ENCODE peak calls at places on chromosomes 13 and 19, in six cellular contexts. One of them, this sample, is unnamed.

GRCh38 chr13:39105110-39105509 is 66.9 kb downstream of the NHLRC3 start:
- DNase-seq in thoracic aorta: no peak
- DNase-seq in right atrium auricular region: no peak
- DNase-seq in cardiac muscle cell: peak; percentile 32
- DNase-seq in heart left ventricle: no peak
- DNase-seq in HL-60: no peak
- DNase-seq in this sample: no peak

GRCh38 chr13:57716295-57716694 is 84.8 kb downstream of the PCDH17 start:
- DNase-seq in cardiac muscle cell: no peak
- DNase-seq in heart left ventricle: no peak
- DNase-seq in right atrium auricular region: no peak
- DNase-seq in HL-60: no peak
- DNase-seq in thoracic aorta: no peak
- DNase-seq in this sample: no peak

GRCh38 chr19:53962887-53963435 is at the start of gene CACNG8:
- DNase-seq in heart left ventricle: no peak
- DNase-seq in right atrium auricular region: no peak
- DNase-seq in thoracic aorta: no peak
- DNase-seq in HL-60: no peak
- DNase-seq in cardiac muscle cell: no peak
- DNase-seq in this sample: no peak

GRCh38 chr19:29084266-29084665 is 128.7 kb downstream of the UQCRFS1 start:
- DNase-seq in HL-60: peak; percentile 61
- DNase-seq in right atrium auricular region: no peak
- DNase-seq in thoracic aorta: no peak
- DNase-seq in heart left ventricle: no peak
- DNase-seq in cardiac muscle cell: peak; percentile 7
- DNase-seq in this sample: no peak

GRCh38 chr13:72180253-72180952 is 313.4 kb upstream of the DACH1 start:
- DNase-seq in right atrium auricular region: no peak
- DNase-seq in thoracic aorta: no peak
- DNase-seq in heart left ventricle: no peak
- DNase-seq in cardiac muscle cell: no peak
- DNase-seq in HL-60: no peak
- DNase-seq in this sample: no peak

GRCh38 chr19:4909172-4909896 is at the start of gene UHRF1:
- DNase-seq in right atrium auricular region: no peak
- DNase-seq in thoracic aorta: no peak
- DNase-seq in HL-60: peak; percentile 77
- DNase-seq in heart left ventricle: no peak
- DNase-seq in cardiac muscle cell: no peak
- DNase-seq in this sample: peak; percentile 35

GRCh38 chr13:91162180-91162579 is 185.3 kb upstream of the MIR17HG start:
- DNase-seq in heart left ventricle: no peak
- DNase-seq in HL-60: no peak
- DNase-seq in cardiac muscle cell: no peak
- DNase-seq in thoracic aorta: no peak
- DNase-seq in right atrium auricular region: no peak
- DNase-seq in this sample: no peak

GRCh38 chr13:82565191-82565590 is 1317.1 kb downstream of the SLITRK1 start:
- DNase-seq in cardiac muscle cell: no peak
- DNase-seq in right atrium auricular region: no peak
- DNase-seq in heart left ventricle: no peak
- DNase-seq in thoracic aorta: no peak
- DNase-seq in HL-60: no peak
- DNase-seq in this sample: no peak

GRCh38 chr19:43466793-43467192 is 1.4 kb upstream of the LYPD3 start:
- DNase-seq in right atrium auricular region: no peak
- DNase-seq in cardiac muscle cell: no peak
- DNase-seq in thoracic aorta: no peak
- DNase-seq in HL-60: no peak
- DNase-seq in heart left ventricle: no peak
- DNase-seq in this sample: no peak

GRCh38 chr13:42039457-42039945 is 8.9 kb upstream of the DGKH start:
- DNase-seq in HL-60: no peak
- DNase-seq in thoracic aorta: no peak
- DNase-seq in cardiac muscle cell: no peak
- DNase-seq in right atrium auricular region: no peak
- DNase-seq in heart left ventricle: no peak
- DNase-seq in this sample: no peak

GRCh38 chr13:74555291-74556001 is 421.2 kb upstream of the KLF12 start:
- DNase-seq in right atrium auricular region: no peak
- DNase-seq in thoracic aorta: no peak
- DNase-seq in cardiac muscle cell: no peak
- DNase-seq in HL-60: no peak
- DNase-seq in heart left ventricle: no peak
- DNase-seq in this sample: no peak

GRCh38 chr19:10353793-10354391 is 14.5 kb upstream of the ICAM3 start:
- DNase-seq in HL-60: no peak
- DNase-seq in heart left ventricle: peak; percentile 89
- DNase-seq in cardiac muscle cell: peak; percentile 25
- DNase-seq in thoracic aorta: no peak
- DNase-seq in right atrium auricular region: peak; percentile 64
- DNase-seq in this sample: no peak

GRCh38 chr13:30881191-30881651 is 24.9 kb upstream of the MEDAG start:
- DNase-seq in right atrium auricular region: peak; percentile 78
- DNase-seq in cardiac muscle cell: no peak
- DNase-seq in HL-60: no peak
- DNase-seq in heart left ventricle: peak; percentile 61
- DNase-seq in thoracic aorta: peak; percentile 57
- DNase-seq in this sample: no peak

GRCh38 chr19:677601-678380 is 1.6 kb downstream of the FSTL3 start:
- DNase-seq in heart left ventricle: no peak
- DNase-seq in cardiac muscle cell: no peak
- DNase-seq in HL-60: no peak
- DNase-seq in thoracic aorta: no peak
- DNase-seq in right atrium auricular region: no peak
- DNase-seq in this sample: no peak

GRCh38 chr19:12794196-12794921 is 3.1 kb downstream of the JUNB start:
- DNase-seq in cardiac muscle cell: peak; percentile 60
- DNase-seq in HL-60: no peak
- DNase-seq in thoracic aorta: no peak
- DNase-seq in heart left ventricle: no peak
- DNase-seq in right atrium auricular region: no peak
- DNase-seq in this sample: no peak

GRCh38 chr13:53131361-53131760 is 102.7 kb downstream of the OLFM4 start:
- DNase-seq in HL-60: no peak
- DNase-seq in heart left ventricle: no peak
- DNase-seq in cardiac muscle cell: no peak
- DNase-seq in thoracic aorta: no peak
- DNase-seq in right atrium auricular region: no peak
- DNase-seq in this sample: no peak

GRCh38 chr13:64925284-64925683 is 2304.9 kb downstream of the PCDH9 start:
- DNase-seq in HL-60: no peak
- DNase-seq in heart left ventricle: no peak
- DNase-seq in right atrium auricular region: no peak
- DNase-seq in thoracic aorta: no peak
- DNase-seq in cardiac muscle cell: peak; percentile 37
- DNase-seq in this sample: no peak

GRCh38 chr19:44807652-44808462 is 1.0 kb upstream of the BCAM start:
- DNase-seq in cardiac muscle cell: peak; percentile 57
- DNase-seq in right atrium auricular region: no peak
- DNase-seq in heart left ventricle: no peak
- DNase-seq in thoracic aorta: no peak
- DNase-seq in HL-60: no peak
- DNase-seq in this sample: peak; percentile 82

GRCh38 chr19:5585461-5586299 is 17.9 kb upstream of the TINCR start:
- DNase-seq in cardiac muscle cell: no peak
- DNase-seq in right atrium auricular region: peak; percentile 60
- DNase-seq in heart left ventricle: peak; percentile 36
- DNase-seq in HL-60: no peak
- DNase-seq in thoracic aorta: no peak
- DNase-seq in this sample: no peak

GRCh38 chr13:45878966-45879365 is 27.4 kb upstream of the SIAH3 start:
- DNase-seq in thoracic aorta: no peak
- DNase-seq in cardiac muscle cell: no peak
- DNase-seq in heart left ventricle: no peak
- DNase-seq in right atrium auricular region: no peak
- DNase-seq in HL-60: no peak
- DNase-seq in this sample: no peak

GRCh38 chr13:101520672-101521071 is 68.2 kb downstream of the ITGBL1 start:
- DNase-seq in thoracic aorta: no peak
- DNase-seq in cardiac muscle cell: peak; percentile 50
- DNase-seq in heart left ventricle: no peak
- DNase-seq in HL-60: no peak
- DNase-seq in right atrium auricular region: no peak
- DNase-seq in this sample: no peak

DNA sequence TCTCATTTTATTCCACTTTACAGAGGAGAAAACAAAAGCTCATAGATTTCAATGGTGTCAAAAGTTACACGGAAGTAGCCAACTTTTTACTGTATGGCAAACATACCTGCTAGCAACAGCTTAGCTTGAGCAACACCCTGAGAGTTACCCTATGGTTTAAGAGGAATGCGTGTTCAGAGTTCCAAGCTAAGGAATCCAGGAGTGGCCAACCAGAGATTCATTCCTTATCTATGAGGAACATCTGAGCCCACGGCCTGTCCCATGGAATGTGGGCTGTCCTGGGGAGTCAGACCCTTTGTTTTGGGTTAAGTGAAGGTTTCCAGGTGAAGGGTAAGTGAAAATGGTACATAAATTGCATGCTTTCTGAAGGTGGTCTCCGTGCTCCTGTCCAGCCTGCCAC is 67.5 kb downstream of the STARD13 start:
- DNase-seq in HL-60: no peak
- DNase-seq in heart left ventricle: no peak
- DNase-seq in thoracic aorta: no peak
- DNase-seq in cardiac muscle cell: peak; percentile 62
- DNase-seq in right atrium auricular region: no peak
- DNase-seq in this sample: no peak
- H3K4me3 ChIP-seq in HL-60: no peak overlapping the region
- H3K4me3 ChIP-seq in heart left ventricle: no peak overlapping the region
- H3K4me3 ChIP-seq in thoracic aorta: no peak overlapping the region
- H3K4me3 ChIP-seq in cardiac muscle cell: no peak overlapping the region
- H3K4me3 ChIP-seq in right atrium auricular region: no peak overlapping the region
- H3K4me3 ChIP-seq in this sample: no peak overlapping the region

GRCh38 chr19:34404109-34404909 is at the start of gene PDCD2L:
- DNase-seq in heart left ventricle: peak; percentile 94
- DNase-seq in cardiac muscle cell: peak; percentile 88
- DNase-seq in thoracic aorta: peak; percentile 78
- DNase-seq in right atrium auricular region: peak; percentile 88
- DNase-seq in HL-60: peak; percentile 93
- DNase-seq in this sample: peak; percentile 97
- H3K27ac ChIP-seq in heart left ventricle: peak within 1 kb of the TSS; percentile 68
- H3K27ac ChIP-seq in cardiac muscle cell: peak within 1 kb of the TSS; percentile 44
- H3K27ac ChIP-seq in thoracic aorta: peak within 1 kb of the TSS; percentile 53
- H3K27ac ChIP-seq in right atrium auricular region: peak within 1 kb of the TSS; percentile 49
- H3K27ac ChIP-seq in HL-60: peak within 1 kb of the TSS; percentile 66
- H3K27ac ChIP-seq in this sample: no peak within 1 kb of the TSS

GRCh38 chr13:25377244-25377962 is 5.6 kb downstream of the ATP8A2 start:
- DNase-seq in right atrium auricular region: no peak
- DNase-seq in thoracic aorta: no peak
- DNase-seq in cardiac muscle cell: no peak
- DNase-seq in HL-60: no peak
- DNase-seq in heart left ventricle: no peak
- DNase-seq in this sample: no peak

GRCh38 chr13:25375727-25376358 is 4.1 kb downstream of the ATP8A2 start:
- DNase-seq in thoracic aorta: no peak
- DNase-seq in right atrium auricular region: no peak
- DNase-seq in heart left ventricle: no peak
- DNase-seq in HL-60: peak; percentile 58
- DNase-seq in cardiac muscle cell: peak; percentile 60
- DNase-seq in this sample: no peak

GRCh38 chr13:25371158-25371557 is 616 bp upstream of the ATP8A2 start:
- DNase-seq in right atrium auricular region: no peak
- DNase-seq in thoracic aorta: no peak
- DNase-seq in HL-60: no peak
- DNase-seq in heart left ventricle: no peak
- DNase-seq in cardiac muscle cell: no peak
- DNase-seq in this sample: no peak

GRCh38 chr13:25371608-25372274 is at the start of gene ATP8A2:
- DNase-seq in right atrium auricular region: no peak
- DNase-seq in HL-60: no peak
- DNase-seq in thoracic aorta: no peak
- DNase-seq in cardiac muscle cell: no peak
- DNase-seq in heart left ventricle: no peak
- DNase-seq in this sample: no peak

DNA sequence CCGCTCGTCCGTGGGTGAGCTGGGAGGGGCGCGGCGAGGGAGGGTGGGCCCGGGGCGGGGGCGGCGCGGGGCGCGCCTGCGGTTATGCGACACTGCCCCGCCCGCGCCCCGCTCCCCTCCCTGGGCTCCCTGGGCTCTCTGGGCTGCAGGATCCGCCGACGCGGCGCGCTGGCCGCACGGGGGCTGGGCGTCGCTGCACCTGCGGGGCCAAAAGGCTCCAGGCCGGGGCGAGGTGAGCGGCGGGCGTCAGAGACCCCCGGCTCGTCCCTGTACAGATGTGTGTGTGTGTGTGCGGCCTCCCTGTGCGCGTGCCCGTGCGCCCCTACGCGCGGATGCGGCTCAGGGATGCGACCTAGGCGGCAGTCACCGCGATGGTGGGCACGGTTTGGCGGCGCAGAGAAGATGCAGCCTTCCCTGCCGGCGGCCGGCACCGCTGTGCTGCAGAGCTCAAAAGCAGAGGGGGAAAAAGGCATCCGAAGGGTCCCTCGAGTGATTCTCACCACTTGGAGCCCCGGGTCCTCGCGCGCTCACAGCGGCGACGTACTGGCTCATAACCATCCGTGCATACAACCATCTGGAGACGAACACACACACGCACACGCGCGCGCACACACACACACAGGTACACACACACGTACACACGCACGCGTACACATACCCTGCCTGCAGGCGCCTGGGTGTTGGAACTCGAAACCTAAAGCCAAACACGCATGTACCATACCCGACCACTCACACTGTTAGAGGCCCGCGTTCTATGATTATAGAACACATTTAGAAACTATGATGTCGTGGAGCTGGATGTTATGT is 704 bp downstream of the ATP8A2 start:
- DNase-seq in thoracic aorta: no peak
- DNase-seq in cardiac muscle cell: no peak
- DNase-seq in right atrium auricular region: no peak
- DNase-seq in HL-60: no peak
- DNase-seq in heart left ventricle: no peak
- DNase-seq in this sample: no peak
- H3K4me3 ChIP-seq in thoracic aorta: peak overlapping the region; percentile 59
- H3K4me3 ChIP-seq in cardiac muscle cell: peak overlapping the region; percentile 76
- H3K4me3 ChIP-seq in right atrium auricular region: peak overlapping the region; percentile 39
- H3K4me3 ChIP-seq in HL-60: no peak overlapping the region
- H3K4me3 ChIP-seq in heart left ventricle: no peak overlapping the region
- H3K4me3 ChIP-seq in this sample: peak overlapping the region; percentile 17

GRCh38 chr13:99258946-99259345 is 767 bp upstream of the GPR18 start:
- DNase-seq in right atrium auricular region: no peak
- DNase-seq in heart left ventricle: no peak
- DNase-seq in cardiac muscle cell: no peak
- DNase-seq in HL-60: no peak
- DNase-seq in thoracic aorta: no peak
- DNase-seq in this sample: no peak

GRCh38 chr13:99260216-99260615 is 2.0 kb upstream of the GPR18 start:
- DNase-seq in thoracic aorta: no peak
- DNase-seq in heart left ventricle: no peak
- DNase-seq in HL-60: no peak
- DNase-seq in cardiac muscle cell: no peak
- DNase-seq in right atrium auricular region: no peak
- DNase-seq in this sample: no peak

GRCh38 chr13:99257291-99257690 is 888 bp downstream of the GPR18 start:
- DNase-seq in HL-60: no peak
- DNase-seq in cardiac muscle cell: no peak
- DNase-seq in thoracic aorta: no peak
- DNase-seq in heart left ventricle: no peak
- DNase-seq in right atrium auricular region: no peak
- DNase-seq in this sample: no peak

GRCh38 chr13:99256709-99257108 is 1.5 kb downstream of the GPR18 start:
- DNase-seq in HL-60: peak; percentile 56
- DNase-seq in heart left ventricle: no peak
- DNase-seq in right atrium auricular region: no peak
- DNase-seq in cardiac muscle cell: peak; percentile 61
- DNase-seq in thoracic aorta: no peak
- DNase-seq in this sample: no peak

GRCh38 chr13:99258210-99258860 is at the start of gene GPR18:
- DNase-seq in HL-60: no peak
- DNase-seq in thoracic aorta: no peak
- DNase-seq in heart left ventricle: no peak
- DNase-seq in cardiac muscle cell: no peak
- DNase-seq in right atrium auricular region: no peak
- DNase-seq in this sample: no peak
- H3K27ac ChIP-seq in HL-60: peak within 1 kb of the TSS; percentile 0
- H3K27ac ChIP-seq in thoracic aorta: no peak within 1 kb of the TSS
- H3K27ac ChIP-seq in heart left ventricle: no peak within 1 kb of the TSS
- H3K27ac ChIP-seq in cardiac muscle cell: no peak within 1 kb of the TSS
- H3K27ac ChIP-seq in right atrium auricular region: no peak within 1 kb of the TSS
- H3K27ac ChIP-seq in this sample: no peak within 1 kb of the TSS

This sample was measured in left lung.